ENCODE peak calls at places on chromosome 1, in six cellular contexts. G is CD8-positive, alpha-beta T cell; P is activated CD4-positive, alpha-beta T cell treated with anti-CD3 and anti-CD28 coated beads for 48 hours; J is dermis blood vessel endothelial cell; U is nephron progenitor cell; T is cardiac muscle cell. L is an unnamed sample.

GRCh38 chr1:17258116-17258757 is 9.3 kb downstream of the PADI3 start:
- DNase-seq in J (no peak), P (no peak), U (no peak), G (no peak), T (no peak), L (no peak)

GRCh38 chr1:157147906-157148717 is 9.9 kb upstream of the ETV3 start:
- DNase-seq in T (no peak), G (no peak), U (no peak), P (no peak), J (peak), L (no peak)

GRCh38 chr1:12594966-12595838 is 22.8 kb downstream of the DHRS3 start:
- DNase-seq in J (peak), U (peak), T (peak), G (peak), P (peak), L (peak)

GRCh38 chr1:7117599-7118281 is 332.5 kb downstream of the CAMTA1 start:
- DNase-seq in T (peak), G (no peak), P (no peak), J (no peak), U (peak), L (no peak)

GRCh38 chr1:154749078-154749760 is 120.9 kb downstream of the KCNN3 start:
- DNase-seq in J (peak), P (peak), G (no peak), T (no peak), U (no peak), L (no peak)

GRCh38 chr1:43274125-43274803 is 4.5 kb downstream of the TMEM125 start:
- DNase-seq in G (peak), T (no peak), U (no peak), J (peak), P (peak), L (no peak)

GRCh38 chr1:184685116-184685515 is 69.5 kb downstream of the EDEM3 start:
- DNase-seq in J (peak), P (no peak), U (no peak), T (no peak), G (no peak), L (no peak)

GRCh38 chr1:190001187-190001586 is 476.5 kb downstream of the BRINP3 start:
- DNase-seq in T (no peak), U (no peak), J (no peak), P (no peak), G (no peak), L (no peak)

GRCh38 chr1:97186381-97186780 is 464.8 kb downstream of the PTBP2 start:
- DNase-seq in U (no peak), T (no peak), G (no peak), P (peak), J (peak), L (no peak)

GRCh38 chr1:110166861-110167260 is 16.6 kb downstream of the SLC6A17 start:
- DNase-seq in U (no peak), T (no peak), P (no peak), G (no peak), J (no peak), L (no peak)

GRCh38 chr1:179053486-179053885 is 27.8 kb downstream of the FAM20B start:
- DNase-seq in P (no peak), G (no peak), U (no peak), T (no peak), J (no peak), L (no peak)

GRCh38 chr1:40708750-40709099 is 17.2 kb downstream of the NFYC start:
- DNase-seq in G (no peak), J (peak), P (no peak), U (peak), T (peak), L (no peak)

GRCh38 chr1:196438324-196438723 is 169.9 kb downstream of the KCNT2 start:
- DNase-seq in P (no peak), G (no peak), J (no peak), T (no peak), U (no peak), L (no peak)

GRCh38 chr1:164977561-164977960 is 379.0 kb downstream of the LMX1A start:
- DNase-seq in J (no peak), U (no peak), P (no peak), G (no peak), T (no peak), L (no peak)

GRCh38 chr1:39572379-39573096 is 4.1 kb downstream of the PABPC4 start:
- DNase-seq in G (no peak), U (no peak), T (no peak), J (no peak), P (no peak), L (no peak)

GRCh38 chr1:64295566-64295965 is 92.1 kb downstream of the UBE2U start:
- DNase-seq in J (no peak), T (no peak), U (no peak), P (no peak), G (no peak), L (no peak)

GRCh38 chr1:244011796-244012195 is 39.3 kb upstream of the ZBTB18 start:
- DNase-seq in U (no peak), G (no peak), T (no peak), P (no peak), J (peak), L (no peak)

GRCh38 chr1:116690809-116691323 is 23.3 kb upstream of the IGSF3 start:
- DNase-seq in G (no peak), T (no peak), P (no peak), U (no peak), J (no peak), L (no peak)

GRCh38 chr1:113275083-113275482 is 115.2 kb upstream of the MAGI3 start:
- DNase-seq in P (no peak), T (no peak), U (no peak), G (no peak), J (no peak), L (no peak)

GRCh38 chr1:1119272-1119890 is 3.5 kb upstream of the C1orf159 start:
- DNase-seq in P (no peak), G (no peak), T (no peak), J (no peak), U (no peak), L (no peak)

GRCh38 chr1:167663002-167663772 is 33.2 kb downstream of the RCSD1 start:
- DNase-seq in T (no peak), J (peak), P (no peak), G (no peak), U (peak), L (peak)

GRCh38 chr1:70196333-70196732 is 9.0 kb downstream of the LRRC40 start:
- DNase-seq in J (no peak), U (no peak), T (no peak), G (no peak), P (no peak), L (no peak)

GRCh38 chr1:92465256-92465647 is 21.5 kb downstream of the GFI1 start:
- DNase-seq in T (no peak), G (no peak), J (no peak), P (no peak), U (no peak), L (no peak)

GRCh38 chr1:205769641-205770365 is 5.5 kb downstream of the RAB29 start:
- DNase-seq in G (no peak), T (no peak), P (no peak), J (no peak), U (no peak), L (no peak)